ENCODE peak calls at places on chromosomes 3 and 15, in nine cellular contexts. M is nephron progenitor cell, H is cardiac fibroblast, A is AG09319, W is progenitor cell of endocrine pancreas, L is SK-N-SH, E is PC-3, J is stomach, K is HFFc6. O is an unnamed sample.

GRCh38 chr15:62052714-62053113 is 7.5 kb downstream of the VPS13C start:
- DNase-seq in K (no peak), E (no peak), M (no peak), J (no peak), A (no peak), W (no peak), L (no peak), H (no peak), O (no peak)

GRCh38 chr3:39164414-39164813 is 11.0 kb upstream of the CSRNP1 start:
- DNase-seq in E (no peak), H (no peak), K (no peak), W (no peak), A (no peak), M (no peak), J (no peak), L (no peak), O (no peak)

GRCh38 chr3:188194327-188194726 is 40.4 kb downstream of the LPP start:
- DNase-seq in A (no peak), K (peak; percentile 28), J (no peak), E (peak; percentile 40), M (no peak), L (no peak), W (no peak), H (no peak), O (no peak)

GRCh38 chr3:48155122-48155521 is 33.1 kb downstream of the CDC25A start:
- DNase-seq in J (no peak), A (no peak), L (no peak), H (peak; percentile 89), E (peak; percentile 94), K (peak; percentile 86), W (no peak), M (no peak), O (no peak)

GRCh38 chr3:193029800-193030199 is 112.1 kb upstream of the MB21D2 start:
- DNase-seq in H (no peak), L (no peak), E (peak; percentile 15), A (no peak), M (no peak), J (no peak), K (no peak), W (no peak), O (no peak)

GRCh38 chr3:190883973-190884832 is 21.7 kb upstream of the GMNC start:
- DNase-seq in A (peak; percentile 19), E (peak; percentile 88), M (peak; percentile 63), J (peak; percentile 36), K (peak; percentile 73), H (peak; percentile 78), L (peak; percentile 36), W (no peak), O (no peak)

GRCh38 chr3:157354722-157355121 is 81.9 kb upstream of the PTX3 start:
- DNase-seq in H (peak; percentile 70), M (no peak), W (no peak), J (no peak), K (peak; percentile 27), E (peak; percentile 79), A (no peak), L (no peak), O (no peak)

GRCh38 chr15:45023659-45024320 is 795 bp downstream of the SORD start:
- DNase-seq in E (peak; percentile 54), W (no peak), K (no peak), H (peak; percentile 13), M (no peak), L (peak; percentile 16), A (no peak), J (no peak), O (no peak)

GRCh38 chr3:194739498-194740284 is 54.0 kb downstream of the FAM43A start:
- DNase-seq in H (peak; percentile 47), M (no peak), J (no peak), K (no peak), E (peak; percentile 76), A (no peak), W (no peak), L (no peak), O (no peak)

GRCh38 chr3:123561188-123561587 is 23.7 kb downstream of the HACD2 start:
- DNase-seq in A (no peak), W (no peak), K (no peak), H (no peak), L (no peak), E (no peak), J (no peak), M (no peak), O (no peak)

GRCh38 chr3:122227036-122227781 is 43.7 kb downstream of the CASR start:
- DNase-seq in A (no peak), H (no peak), E (no peak), L (no peak), M (no peak), W (no peak), K (no peak), J (no peak), O (no peak)

GRCh38 chr3:193960485-193961172 is 175.3 kb upstream of the HES1 start:
- DNase-seq in A (no peak), M (peak; percentile 35), E (peak; percentile 66), L (no peak), H (no peak), J (no peak), K (no peak), W (no peak), O (no peak)

GRCh38 chr15:83610132-83610531 is 43.8 kb upstream of the ADAMTSL3 start:
- DNase-seq in L (no peak), J (no peak), W (no peak), H (no peak), K (no peak), E (no peak), A (no peak), M (no peak), O (no peak)

GRCh38 chr3:129592362-129593150 is 13.9 kb downstream of the PLXND1 start:
- DNase-seq in A (no peak), L (no peak), E (no peak), M (peak; percentile 69), J (no peak), W (no peak), K (no peak), H (peak; percentile 71), O (no peak)

GRCh38 chr15:79881668-79882067 is 15.1 kb downstream of the MTHFS start:
- DNase-seq in M (no peak), H (no peak), J (no peak), L (no peak), A (no peak), E (no peak), K (no peak), W (no peak), O (no peak)

GRCh38 chr15:79883579-79884203 is 13.1 kb downstream of the MTHFS start:
- DNase-seq in E (no peak), K (no peak), H (no peak), L (no peak), W (no peak), A (no peak), J (no peak), M (no peak), O (no peak)

GRCh38 chr15:79886119-79886518 is 10.7 kb downstream of the MTHFS start:
- DNase-seq in L (no peak), E (no peak), K (no peak), W (no peak), H (no peak), J (no peak), A (no peak), M (no peak), O (no peak)

GRCh38 chr15:79887054-79887453 is 9.8 kb downstream of the MTHFS start:
- DNase-seq in M (no peak), K (no peak), W (no peak), J (no peak), H (no peak), A (no peak), E (no peak), L (no peak), O (no peak)

GRCh38 chr15:79884204-79884596 is 12.6 kb downstream of the MTHFS start:
- DNase-seq in L (no peak), J (no peak), K (no peak), E (no peak), A (no peak), H (no peak), W (no peak), M (no peak), O (no peak)
- TF ChIP-seq CTCF in L (no peak), J (no peak), K (no peak), E (no peak), A (no peak), H (no peak), W (no peak), M (no peak), O (no peak)

GRCh38 chr3:18416332-18416731 is 8.8 kb downstream of the SATB1 start:
- DNase-seq in L (no peak), E (no peak), J (no peak), H (no peak), M (no peak), K (no peak), A (no peak), W (no peak), O (no peak)
- TF ChIP-seq CTCF in L (no peak), E (no peak), J (no peak), H (no peak), M (no peak), K (no peak), A (no peak), W (no peak), O (no peak)

GRCh38 chr15:89363133-89363532 is 28.5 kb upstream of the POLG start:
- DNase-seq in A (no peak), H (no peak), W (no peak), E (no peak), M (no peak), L (no peak), K (no peak), J (no peak), O (no peak)
- TF ChIP-seq CTCF in A (no peak), H (no peak), W (no peak), E (no peak), M (no peak), L (no peak), K (no peak), J (no peak), O (no peak)

GRCh38 chr3:12170207-12170606 is 11.5 kb upstream of the TIMP4 start:
- DNase-seq in W (no peak), K (peak; percentile 33), E (no peak), J (no peak), H (peak; percentile 71), A (no peak), L (no peak), M (no peak), O (no peak)

DNA sequence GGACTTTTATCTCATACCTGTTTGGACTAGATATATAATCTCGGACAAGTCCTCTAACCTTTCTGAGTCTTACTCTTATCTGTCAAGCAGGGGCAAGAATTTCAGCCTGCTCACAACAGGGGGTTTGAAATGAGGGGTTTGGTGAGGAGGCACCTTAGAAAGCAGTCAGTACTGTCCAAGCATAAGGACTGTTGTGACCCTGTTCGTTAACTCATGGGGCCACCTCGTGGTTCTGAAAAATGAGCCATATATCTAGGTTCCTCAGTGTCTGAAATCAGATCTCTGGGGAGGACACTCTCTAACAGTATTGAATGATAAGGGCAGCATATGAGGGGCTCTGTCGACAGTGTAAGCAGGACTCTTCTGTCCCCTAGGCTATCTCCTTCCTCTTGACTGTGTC is 7.2 kb upstream of the TIMP4 start:
- DNase-seq in A (no peak), W (no peak), M (no peak), H (no peak), J (no peak), L (no peak), K (no peak), E (no peak), O (no peak)
- TF ChIP-seq CTCF in A (no peak), W (no peak), M (no peak), H (no peak), J (no peak), L (no peak), K (no peak), E (no peak), O (no peak)

GRCh38 chr3:108767258-108767657 is 10.0 kb upstream of the RETNLB start:
- DNase-seq in H (no peak), M (no peak), A (no peak), E (no peak), L (no peak), W (no peak), K (no peak), J (no peak), O (no peak)
- TF ChIP-seq CTCF in H (no peak), M (no peak), A (no peak), E (no peak), L (no peak), W (no peak), K (no peak), J (no peak), O (no peak)